ENCODE peak calls at places on chromosomes 3 and 15, in nine cellular contexts. One of them, this sample, is unnamed.

GRCh38 chr3:73141531-73141930 is 80.1 kb downstream of the EBLN2 start:
- DNase-seq in NCI-H774: no peak
- DNase-seq in stimulated activated CD8-positive, alpha-beta memory T cell treated with anti-CD3 and anti-CD28 coated beads, Interleukin-2, amount 100 ng/mL, for 48 hours: no peak
- DNase-seq in HuH-7.5: no peak
- DNase-seq in uterus: peak
- DNase-seq in AG04449: no peak
- DNase-seq in foreskin keratinocyte: no peak
- DNase-seq in EH: no peak
- DNase-seq in GM18507: no peak
- DNase-seq in this sample: no peak

GRCh38 chr15:69493406-69493805 is 40.8 kb downstream of the RPLP1 start:
- DNase-seq in GM18507: no peak
- DNase-seq in EH: no peak
- DNase-seq in AG04449: no peak
- DNase-seq in HuH-7.5: no peak
- DNase-seq in foreskin keratinocyte: no peak
- DNase-seq in NCI-H774: no peak
- DNase-seq in stimulated activated CD8-positive, alpha-beta memory T cell treated with anti-CD3 and anti-CD28 coated beads, Interleukin-2, amount 100 ng/mL, for 48 hours: no peak
- DNase-seq in uterus: no peak
- DNase-seq in this sample: no peak

GRCh38 chr3:145981057-145981456 is 179.9 kb downstream of the PLOD2 start:
- DNase-seq in uterus: no peak
- DNase-seq in AG04449: peak
- DNase-seq in GM18507: no peak
- DNase-seq in stimulated activated CD8-positive, alpha-beta memory T cell treated with anti-CD3 and anti-CD28 coated beads, Interleukin-2, amount 100 ng/mL, for 48 hours: no peak
- DNase-seq in EH: peak
- DNase-seq in NCI-H774: no peak
- DNase-seq in foreskin keratinocyte: peak
- DNase-seq in HuH-7.5: no peak
- DNase-seq in this sample: no peak

GRCh38 chr3:58492385-58492970 is 582 bp downstream of the KCTD6 start:
- DNase-seq in foreskin keratinocyte: no peak
- DNase-seq in NCI-H774: peak
- DNase-seq in stimulated activated CD8-positive, alpha-beta memory T cell treated with anti-CD3 and anti-CD28 coated beads, Interleukin-2, amount 100 ng/mL, for 48 hours: no peak
- DNase-seq in HuH-7.5: no peak
- DNase-seq in AG04449: no peak
- DNase-seq in GM18507: no peak
- DNase-seq in uterus: no peak
- DNase-seq in EH: peak
- DNase-seq in this sample: no peak

GRCh38 chr3:65335587-65335986 is 647.8 kb upstream of the ADAMTS9 start:
- DNase-seq in uterus: no peak
- DNase-seq in foreskin keratinocyte: no peak
- DNase-seq in GM18507: no peak
- DNase-seq in EH: no peak
- DNase-seq in AG04449: no peak
- DNase-seq in NCI-H774: no peak
- DNase-seq in HuH-7.5: no peak
- DNase-seq in stimulated activated CD8-positive, alpha-beta memory T cell treated with anti-CD3 and anti-CD28 coated beads, Interleukin-2, amount 100 ng/mL, for 48 hours: no peak
- DNase-seq in this sample: no peak

GRCh38 chr15:90883971-90884718 is at the start of gene FES:
- DNase-seq in foreskin keratinocyte: no peak
- DNase-seq in stimulated activated CD8-positive, alpha-beta memory T cell treated with anti-CD3 and anti-CD28 coated beads, Interleukin-2, amount 100 ng/mL, for 48 hours: no peak
- DNase-seq in AG04449: no peak
- DNase-seq in GM18507: no peak
- DNase-seq in EH: peak
- DNase-seq in uterus: peak
- DNase-seq in HuH-7.5: no peak
- DNase-seq in NCI-H774: no peak
- DNase-seq in this sample: no peak

GRCh38 chr3:165669967-165670366 is 167.3 kb downstream of the BCHE start:
- DNase-seq in EH: no peak
- DNase-seq in NCI-H774: no peak
- DNase-seq in HuH-7.5: no peak
- DNase-seq in AG04449: no peak
- DNase-seq in uterus: no peak
- DNase-seq in foreskin keratinocyte: peak
- DNase-seq in GM18507: no peak
- DNase-seq in stimulated activated CD8-positive, alpha-beta memory T cell treated with anti-CD3 and anti-CD28 coated beads, Interleukin-2, amount 100 ng/mL, for 48 hours: no peak
- DNase-seq in this sample: no peak

GRCh38 chr15:60381148-60381788 is 16.5 kb downstream of the ANXA2 start:
- DNase-seq in HuH-7.5: no peak
- DNase-seq in stimulated activated CD8-positive, alpha-beta memory T cell treated with anti-CD3 and anti-CD28 coated beads, Interleukin-2, amount 100 ng/mL, for 48 hours: no peak
- DNase-seq in uterus: no peak
- DNase-seq in NCI-H774: no peak
- DNase-seq in GM18507: no peak
- DNase-seq in AG04449: no peak
- DNase-seq in EH: peak
- DNase-seq in foreskin keratinocyte: no peak
- DNase-seq in this sample: no peak

GRCh38 chr3:171753665-171754408 is 56.4 kb downstream of the PLD1 start:
- DNase-seq in HuH-7.5: no peak
- DNase-seq in AG04449: peak
- DNase-seq in stimulated activated CD8-positive, alpha-beta memory T cell treated with anti-CD3 and anti-CD28 coated beads, Interleukin-2, amount 100 ng/mL, for 48 hours: no peak
- DNase-seq in uterus: no peak
- DNase-seq in EH: peak
- DNase-seq in foreskin keratinocyte: peak
- DNase-seq in GM18507: no peak
- DNase-seq in NCI-H774: no peak
- DNase-seq in this sample: no peak

GRCh38 chr3:194344012-194344411 is 7.1 kb downstream of the CPN2 start:
- DNase-seq in HuH-7.5: peak
- DNase-seq in NCI-H774: peak
- DNase-seq in uterus: peak
- DNase-seq in GM18507: peak
- DNase-seq in AG04449: no peak
- DNase-seq in stimulated activated CD8-positive, alpha-beta memory T cell treated with anti-CD3 and anti-CD28 coated beads, Interleukin-2, amount 100 ng/mL, for 48 hours: peak
- DNase-seq in foreskin keratinocyte: no peak
- DNase-seq in EH: peak
- DNase-seq in this sample: peak

GRCh38 chr15:73889053-73889452 is 15.7 kb downstream of the TBC1D21 start:
- DNase-seq in stimulated activated CD8-positive, alpha-beta memory T cell treated with anti-CD3 and anti-CD28 coated beads, Interleukin-2, amount 100 ng/mL, for 48 hours: no peak
- DNase-seq in AG04449: no peak
- DNase-seq in foreskin keratinocyte: no peak
- DNase-seq in uterus: no peak
- DNase-seq in HuH-7.5: no peak
- DNase-seq in EH: no peak
- DNase-seq in GM18507: no peak
- DNase-seq in NCI-H774: no peak
- DNase-seq in this sample: no peak

GRCh38 chr15:98611808-98612207 is 36.5 kb upstream of the IGF1R start:
- DNase-seq in foreskin keratinocyte: no peak
- DNase-seq in stimulated activated CD8-positive, alpha-beta memory T cell treated with anti-CD3 and anti-CD28 coated beads, Interleukin-2, amount 100 ng/mL, for 48 hours: no peak
- DNase-seq in uterus: no peak
- DNase-seq in GM18507: no peak
- DNase-seq in HuH-7.5: no peak
- DNase-seq in EH: no peak
- DNase-seq in AG04449: no peak
- DNase-seq in NCI-H774: peak
- DNase-seq in this sample: no peak

GRCh38 chr15:71932689-71933088 is 122.3 kb downstream of the NR2E3 start:
- DNase-seq in AG04449: no peak
- DNase-seq in GM18507: no peak
- DNase-seq in EH: no peak
- DNase-seq in uterus: no peak
- DNase-seq in HuH-7.5: no peak
- DNase-seq in NCI-H774: no peak
- DNase-seq in foreskin keratinocyte: no peak
- DNase-seq in stimulated activated CD8-positive, alpha-beta memory T cell treated with anti-CD3 and anti-CD28 coated beads, Interleukin-2, amount 100 ng/mL, for 48 hours: no peak
- DNase-seq in this sample: no peak

GRCh38 chr15:85091990-85092389 is 110.3 kb downstream of the PDE8A start:
- DNase-seq in foreskin keratinocyte: no peak
- DNase-seq in NCI-H774: no peak
- DNase-seq in HuH-7.5: no peak
- DNase-seq in EH: no peak
- DNase-seq in GM18507: no peak
- DNase-seq in stimulated activated CD8-positive, alpha-beta memory T cell treated with anti-CD3 and anti-CD28 coated beads, Interleukin-2, amount 100 ng/mL, for 48 hours: no peak
- DNase-seq in uterus: no peak
- DNase-seq in AG04449: no peak
- DNase-seq in this sample: peak

GRCh38 chr3:119293761-119294401 is at the start of gene ARHGAP31:
- DNase-seq in uterus: peak
- DNase-seq in HuH-7.5: peak
- DNase-seq in stimulated activated CD8-positive, alpha-beta memory T cell treated with anti-CD3 and anti-CD28 coated beads, Interleukin-2, amount 100 ng/mL, for 48 hours: peak
- DNase-seq in AG04449: no peak
- DNase-seq in NCI-H774: no peak
- DNase-seq in foreskin keratinocyte: peak
- DNase-seq in GM18507: peak
- DNase-seq in EH: peak
- DNase-seq in this sample: peak

GRCh38 chr3:3066378-3066777 is 43.8 kb downstream of the IL5RA start:
- DNase-seq in uterus: no peak
- DNase-seq in AG04449: no peak
- DNase-seq in EH: no peak
- DNase-seq in HuH-7.5: no peak
- DNase-seq in NCI-H774: no peak
- DNase-seq in GM18507: no peak
- DNase-seq in foreskin keratinocyte: no peak
- DNase-seq in stimulated activated CD8-positive, alpha-beta memory T cell treated with anti-CD3 and anti-CD28 coated beads, Interleukin-2, amount 100 ng/mL, for 48 hours: no peak
- DNase-seq in this sample: no peak

GRCh38 chr15:28098766-28099554 is at the start of gene OCA2:
- DNase-seq in GM18507: no peak
- DNase-seq in AG04449: no peak
- DNase-seq in EH: peak
- DNase-seq in NCI-H774: peak
- DNase-seq in HuH-7.5: peak
- DNase-seq in stimulated activated CD8-positive, alpha-beta memory T cell treated with anti-CD3 and anti-CD28 coated beads, Interleukin-2, amount 100 ng/mL, for 48 hours: peak
- DNase-seq in foreskin keratinocyte: no peak
- DNase-seq in uterus: no peak
- DNase-seq in this sample: no peak

GRCh38 chr3:177935008-177935407 is 601.2 kb upstream of the KCNMB2 start:
- DNase-seq in AG04449: no peak
- DNase-seq in HuH-7.5: no peak
- DNase-seq in GM18507: no peak
- DNase-seq in NCI-H774: no peak
- DNase-seq in EH: no peak
- DNase-seq in stimulated activated CD8-positive, alpha-beta memory T cell treated with anti-CD3 and anti-CD28 coated beads, Interleukin-2, amount 100 ng/mL, for 48 hours: no peak
- DNase-seq in foreskin keratinocyte: no peak
- DNase-seq in uterus: no peak
- DNase-seq in this sample: no peak

GRCh38 chr15:89399390-89400120 is 64.9 kb upstream of the POLG start:
- DNase-seq in EH: peak
- DNase-seq in uterus: no peak
- DNase-seq in foreskin keratinocyte: no peak
- DNase-seq in NCI-H774: peak
- DNase-seq in AG04449: no peak
- DNase-seq in GM18507: peak
- DNase-seq in stimulated activated CD8-positive, alpha-beta memory T cell treated with anti-CD3 and anti-CD28 coated beads, Interleukin-2, amount 100 ng/mL, for 48 hours: no peak
- DNase-seq in HuH-7.5: peak
- DNase-seq in this sample: peak

GRCh38 chr15:50017522-50017921 is 101.5 kb downstream of the ATP8B4 start:
- DNase-seq in foreskin keratinocyte: no peak
- DNase-seq in stimulated activated CD8-positive, alpha-beta memory T cell treated with anti-CD3 and anti-CD28 coated beads, Interleukin-2, amount 100 ng/mL, for 48 hours: no peak
- DNase-seq in HuH-7.5: no peak
- DNase-seq in EH: peak
- DNase-seq in GM18507: no peak
- DNase-seq in uterus: no peak
- DNase-seq in NCI-H774: no peak
- DNase-seq in AG04449: no peak
- DNase-seq in this sample: no peak

GRCh38 chr3:191085091-191085490 is 114.0 kb upstream of the OSTN start:
- DNase-seq in GM18507: no peak
- DNase-seq in HuH-7.5: no peak
- DNase-seq in AG04449: no peak
- DNase-seq in NCI-H774: no peak
- DNase-seq in stimulated activated CD8-positive, alpha-beta memory T cell treated with anti-CD3 and anti-CD28 coated beads, Interleukin-2, amount 100 ng/mL, for 48 hours: no peak
- DNase-seq in uterus: no peak
- DNase-seq in EH: peak
- DNase-seq in foreskin keratinocyte: no peak
- DNase-seq in this sample: no peak

This sample was measured in putamen.